ENCODE peak calls at places on chromosomes 2 and 18, in nine cellular contexts. J, P, O, C, Q, X, K, E and V are unnamed samples.

GRCh38 chr18:987325-988186 is 82.9 kb downstream of the ADCYAP1 start:
- DNase-seq in J (no peak), P (peak; percentile 47), O (no peak), C (no peak), Q (peak; percentile 33), X (no peak), K (no peak), E (peak; percentile 23), V (no peak)

GRCh38 chr2:119109823-119110222 is 48.7 kb downstream of the C1QL2 start:
- DNase-seq in J (no peak), P (no peak), O (no peak), C (no peak), Q (no peak), X (no peak), K (no peak), E (peak; percentile 46), V (no peak)

GRCh38 chr2:181036848-181037603 is 56.6 kb downstream of the UBE2E3 start:
- DNase-seq in J (no peak), P (peak; percentile 90), O (no peak), C (no peak), Q (no peak), X (no peak), K (no peak), E (peak; percentile 28), V (no peak)

GRCh38 chr2:60614319-60614718 is 60.9 kb upstream of the BCL11A start:
- DNase-seq in J (no peak), P (no peak), O (no peak), C (no peak), Q (no peak), X (no peak), K (no peak), E (no peak), V (no peak)

GRCh38 chr2:159801925-159802324 is 3.9 kb upstream of the CD302 start:
- DNase-seq in J (no peak), P (no peak), O (no peak), C (no peak), Q (no peak), X (no peak), K (no peak), E (no peak), V (no peak)

GRCh38 chr2:47785986-47786385 is 3.0 kb downstream of the MSH6 start:
- DNase-seq in J (no peak), P (peak; percentile 56), O (no peak), C (no peak), Q (no peak), X (no peak), K (no peak), E (no peak), V (no peak)

GRCh38 chr2:179814050-179814449 is 47.4 kb downstream of the ZNF385B start:
- DNase-seq in J (no peak), P (no peak), O (no peak), C (no peak), Q (no peak), X (peak; percentile 11), K (no peak), E (no peak), V (no peak)

GRCh38 chr2:29238497-29238896 is 123.3 kb downstream of the CLIP4 start:
- DNase-seq in J (peak; percentile 41), P (peak; percentile 40), O (no peak), C (peak; percentile 69), Q (no peak), X (no peak), K (no peak), E (peak; percentile 66), V (no peak)

GRCh38 chr2:231613655-231614558 is 21.2 kb downstream of the TEX44 start:
- DNase-seq in J (peak; percentile 99), P (peak; percentile 75), O (peak; percentile 87), C (peak; percentile 91), Q (peak; percentile 96), X (peak; percentile 80), K (peak; percentile 80), E (peak; percentile 86), V (peak; percentile 50)
- TF ChIP-seq CTCF in J (peak; percentile 11), P (no peak), O (peak; percentile 27), C (no peak), Q (peak; percentile 44), X (peak; percentile 34), K (no peak), E (no peak), V (peak; percentile 28)

GRCh38 chr18:52286675-52287074 is 53.3 kb upstream of the DCC start:
- DNase-seq in J (no peak), P (no peak), O (no peak), C (no peak), Q (no peak), X (no peak), K (no peak), E (no peak), V (no peak)

GRCh38 chr18:52283927-52284326 is 56.1 kb upstream of the DCC start:
- DNase-seq in J (no peak), P (no peak), O (no peak), C (no peak), Q (no peak), X (no peak), K (no peak), E (no peak), V (no peak)

GRCh38 chr18:52287151-52287550 is 52.8 kb upstream of the DCC start:
- DNase-seq in J (no peak), P (no peak), O (no peak), C (no peak), Q (no peak), X (no peak), K (no peak), E (no peak), V (no peak)

GRCh38 chr18:52288403-52289004 is 51.5 kb upstream of the DCC start:
- DNase-seq in J (peak; percentile 62), P (no peak), O (peak; percentile 32), C (peak; percentile 75), Q (no peak), X (peak; percentile 24), K (peak; percentile 31), E (peak; percentile 18), V (no peak)
- TF ChIP-seq CTCF in J (peak; percentile 80), P (peak; percentile 39), O (peak; percentile 16), C (peak; percentile 88), Q (peak; percentile 41), X (peak; percentile 54), K (peak; percentile 25), E (peak; percentile 81), V (peak; percentile 30)

GRCh38 chr18:68733693-68734092 is 18.8 kb upstream of the TMX3 start:
- DNase-seq in J (no peak), P (peak; percentile 25), O (no peak), C (no peak), Q (no peak), X (no peak), K (no peak), E (no peak), V (no peak)

GRCh38 chr18:68734311-68734710 is 19.4 kb upstream of the TMX3 start:
- DNase-seq in J (no peak), P (peak; percentile 67), O (no peak), C (no peak), Q (no peak), X (no peak), K (no peak), E (no peak), V (no peak)

GRCh38 chr18:68740966-68741365 is 26.1 kb upstream of the TMX3 start:
- DNase-seq in J (no peak), P (peak; percentile 25), O (no peak), C (no peak), Q (no peak), X (no peak), K (no peak), E (no peak), V (no peak)

GRCh38 chr18:68738572-68738971 is 23.7 kb upstream of the TMX3 start:
- DNase-seq in J (no peak), P (peak; percentile 50), O (no peak), C (no peak), Q (no peak), X (no peak), K (no peak), E (no peak), V (no peak)

DNA sequence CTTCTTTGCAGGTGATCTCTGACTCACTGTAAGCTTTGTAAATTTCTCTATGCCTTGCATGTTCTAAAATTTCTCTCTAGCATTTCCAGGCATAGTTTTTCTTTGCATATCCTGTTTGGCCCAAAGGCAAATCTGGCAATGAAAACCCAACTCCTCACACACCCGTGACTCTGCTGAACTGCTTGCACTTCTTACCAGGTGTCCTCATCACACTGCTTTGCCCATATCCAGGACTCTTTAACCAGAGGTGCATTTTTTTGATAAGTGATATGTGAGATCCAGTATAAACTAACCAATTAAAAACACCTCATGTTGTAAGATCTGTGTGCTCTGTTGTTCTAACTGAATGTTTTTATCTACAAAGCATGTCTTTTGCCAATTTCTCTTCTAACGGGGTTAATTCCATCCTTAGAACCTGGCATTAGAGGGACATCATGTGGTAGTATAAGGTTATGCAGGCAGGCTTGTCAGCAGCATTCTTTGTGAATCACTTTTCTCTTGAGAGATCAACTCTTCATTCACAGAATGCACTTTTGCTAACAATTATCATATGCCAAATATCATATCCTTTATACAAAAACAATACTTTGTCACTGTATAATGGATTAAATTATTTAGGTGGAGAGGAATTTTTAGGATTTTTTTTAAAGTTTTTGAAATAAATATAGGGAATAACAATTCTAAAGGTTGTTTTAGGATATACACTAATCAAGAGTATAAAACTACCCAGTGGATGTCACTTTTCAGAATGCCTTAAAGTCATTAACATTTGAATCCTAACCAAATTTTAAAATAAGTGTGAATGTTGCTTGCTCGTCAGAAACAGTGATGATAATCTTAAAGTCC is 20.8 kb upstream of the TMX3 start:
- DNase-seq in J (peak; percentile 55), P (peak; percentile 76), O (no peak), C (no peak), Q (no peak), X (no peak), K (no peak), E (peak; percentile 42), V (no peak)
- TF ChIP-seq CTCF in J (peak; percentile 68), P (peak; percentile 92), O (peak; percentile 26), C (peak; percentile 22), Q (peak; percentile 64), X (peak; percentile 49), K (peak; percentile 46), E (peak; percentile 80), V (peak; percentile 61)

GRCh38 chr2:120685403-120686297 is 50.0 kb upstream of the GLI2 start:
- DNase-seq in J (no peak), P (no peak), O (no peak), C (no peak), Q (no peak), X (no peak), K (no peak), E (no peak), V (no peak)

GRCh38 chr2:120687210-120687609 is 48.5 kb upstream of the GLI2 start:
- DNase-seq in J (no peak), P (no peak), O (no peak), C (no peak), Q (no peak), X (no peak), K (no peak), E (no peak), V (no peak)

GRCh38 chr2:120684691-120685402 is 50.8 kb upstream of the GLI2 start:
- DNase-seq in J (no peak), P (peak; percentile 72), O (no peak), C (no peak), Q (no peak), X (no peak), K (no peak), E (no peak), V (no peak)

GRCh38 chr2:120684225-120684624 is 51.4 kb upstream of the GLI2 start:
- DNase-seq in J (no peak), P (peak; percentile 71), O (no peak), C (no peak), Q (no peak), X (no peak), K (no peak), E (no peak), V (no peak)

DNA sequence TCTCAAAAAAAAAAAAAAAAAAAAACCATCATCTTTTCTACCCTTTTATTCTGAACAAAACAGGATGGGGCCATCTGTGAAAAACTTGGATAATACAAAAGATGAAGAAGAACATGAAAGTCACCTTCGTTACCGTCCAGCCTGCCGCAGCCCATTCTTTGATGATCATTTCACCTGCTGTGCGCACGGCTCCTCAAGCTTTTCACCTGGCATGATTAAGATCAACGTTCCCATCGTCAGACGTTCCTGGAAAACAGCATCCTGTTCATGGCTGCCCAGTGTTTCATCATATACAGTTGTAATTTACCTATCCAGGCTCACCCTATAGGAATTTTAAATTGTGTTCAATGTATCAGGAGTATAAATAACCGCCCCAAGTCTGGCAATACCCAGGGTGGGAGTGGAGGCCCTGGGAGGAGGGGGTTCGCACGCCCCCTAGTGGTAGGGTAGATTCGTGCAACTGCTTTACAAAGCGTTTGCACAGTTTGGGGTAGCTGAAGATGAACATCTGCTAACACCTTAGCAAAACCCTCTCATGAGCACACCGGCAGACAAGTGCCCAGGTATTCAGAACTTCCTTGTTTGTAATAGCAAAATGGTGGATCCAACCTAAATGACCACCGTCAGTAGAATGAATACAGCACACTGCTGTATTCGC is 49.0 kb upstream of the GLI2 start:
- DNase-seq in J (no peak), P (no peak), O (no peak), C (peak; percentile 53), Q (no peak), X (no peak), K (no peak), E (no peak), V (no peak)
- TF ChIP-seq CTCF in J (peak; percentile 38), P (peak; percentile 32), O (no peak), C (peak; percentile 63), Q (peak; percentile 11), X (no peak), K (peak; percentile 8), E (peak; percentile 26), V (no peak)